ENCODE peak calls at places on chromosome 19, in ten cellular contexts. C is GM13976, X is type B pancreatic cell, J is AG09309, S is MCF 10A, W is activated B cell treated with CpG ODN at 0.5 μM for 24 hours, P is astrocyte of the spinal cord, H is CD14-positive monocyte, K is brain microvascular endothelial cell, A is hepatocyte. L is an unnamed sample.
A peak's percentile ranks its signal among the peaks of the same experiment; 100 is the strongest.

GRCh38 chr19:48630289-48631036 is 6.7 kb downstream of the DBP start:
- DNase-seq in C (no peak), H (peak; percentile 49), A (peak; percentile 89), S (no peak), K (peak; percentile 51), P (peak; percentile 60), W (no peak), X (no peak), J (no peak), L (no peak)

GRCh38 chr19:31470229-31470939 is 121.1 kb upstream of the TSHZ3 start:
- DNase-seq in H (no peak), S (no peak), A (no peak), J (no peak), W (no peak), X (peak; percentile 29), C (no peak), P (no peak), K (no peak), L (no peak)

GRCh38 chr19:10193666-10194499 is 870 bp downstream of the DNMT1 start:
- DNase-seq in H (no peak), J (no peak), S (peak; percentile 47), C (no peak), P (peak; percentile 41), K (peak; percentile 31), X (peak; percentile 72), A (peak; percentile 23), W (no peak), L (peak; percentile 38)

GRCh38 chr19:4730740-4731171 is 7.1 kb upstream of the DPP9 start:
- DNase-seq in C (peak; percentile 70), A (no peak), X (no peak), J (no peak), K (no peak), S (peak; percentile 39), P (no peak), H (no peak), W (peak; percentile 42), L (no peak)

GRCh38 chr19:54408627-54409026 is 6.6 kb upstream of the TTYH1 start:
- DNase-seq in H (no peak), S (no peak), A (no peak), C (no peak), K (no peak), P (no peak), W (no peak), X (no peak), J (no peak), L (no peak)

GRCh38 chr19:1102407-1103106 is 1.2 kb upstream of the GPX4 start:
- DNase-seq in X (no peak), S (peak; percentile 100), C (no peak), K (peak; percentile 96), J (peak; percentile 99), A (peak; percentile 89), P (peak; percentile 99), W (no peak), H (peak; percentile 74), L (no peak)

GRCh38 chr19:14515501-14516047 is 2.6 kb downstream of the DNAJB1 start:
- DNase-seq in X (no peak), W (no peak), P (no peak), H (no peak), C (no peak), K (no peak), A (no peak), S (no peak), J (no peak), L (no peak)

GRCh38 chr19:17281391-17282304 is at the start of gene ANKLE1:
- DNase-seq in K (no peak), P (no peak), X (no peak), C (peak; percentile 86), W (peak; percentile 69), S (no peak), H (peak; percentile 73), J (no peak), A (no peak), L (peak; percentile 52)

GRCh38 chr19:30096596-30097370 is 154.7 kb downstream of the URI1 start:
- DNase-seq in A (no peak), C (no peak), J (no peak), W (no peak), S (no peak), H (no peak), X (no peak), K (no peak), P (no peak), L (no peak)

GRCh38 chr19:16216744-16217670 is 19.3 kb downstream of the AP1M1 start:
- DNase-seq in C (no peak), H (peak; percentile 36), P (no peak), J (no peak), A (no peak), X (no peak), W (no peak), S (no peak), K (no peak), L (no peak)

GRCh38 chr19:12982648-12983047 is 12.6 kb upstream of the NFIX start:
- DNase-seq in C (no peak), A (no peak), K (no peak), W (no peak), H (no peak), P (no peak), S (no peak), X (no peak), J (no peak), L (no peak)

GRCh38 chr19:38765214-38765613 is 8.1 kb downstream of the LGALS7 start:
- DNase-seq in W (no peak), S (no peak), P (no peak), K (no peak), A (no peak), C (no peak), X (no peak), J (no peak), H (no peak), L (no peak)

DNA sequence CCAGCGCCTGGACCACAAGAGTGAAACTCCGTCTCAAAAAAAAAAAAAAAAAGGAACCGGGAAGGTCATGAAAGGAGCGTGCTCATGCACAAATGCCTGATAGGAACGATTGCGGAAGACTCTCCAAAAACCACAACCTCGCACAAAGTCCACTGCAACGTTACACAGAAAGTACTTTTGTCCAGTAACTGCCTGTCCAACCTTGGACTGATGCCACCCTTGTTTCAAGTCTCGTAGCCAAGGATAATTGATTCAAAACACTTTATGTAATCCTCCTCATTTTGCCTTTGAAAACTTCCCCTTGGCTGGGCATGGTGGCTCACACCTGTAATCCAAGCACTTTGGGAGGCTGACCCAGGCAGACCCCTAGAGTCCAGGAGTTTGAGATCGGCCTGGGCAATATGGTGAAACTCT is 13.7 kb downstream of the LGALS7 start:
- DNase-seq in W (no peak), A (peak; percentile 40), X (no peak), C (no peak), S (no peak), J (no peak), K (no peak), H (no peak), P (no peak), L (no peak)
- TF ChIP-seq CTCF in W (no peak), A (no peak), X (no peak), C (no peak), S (no peak), J (no peak), K (no peak), H (no peak), P (no peak), L (no peak)

DNA sequence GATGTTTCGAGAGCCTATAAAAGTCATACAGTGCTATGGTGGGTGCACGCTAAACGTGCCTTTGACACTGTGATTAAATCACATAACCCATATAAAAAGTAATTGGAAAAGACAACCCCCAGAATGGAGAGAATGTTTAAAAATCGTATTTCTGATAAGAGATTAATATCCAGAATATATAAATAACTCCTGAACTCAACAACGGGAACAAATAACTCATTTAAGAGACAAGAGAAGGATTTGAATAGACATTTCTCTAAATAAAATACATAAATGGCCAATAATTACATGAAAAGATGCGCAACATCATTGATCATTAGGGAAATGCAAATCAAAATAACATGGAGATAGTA is 37.0 kb upstream of the IGFL4 start:
- DNase-seq in W (no peak), X (no peak), S (no peak), K (no peak), P (no peak), C (no peak), H (no peak), J (no peak), A (no peak), L (no peak)
- TF ChIP-seq CTCF in W (no peak), X (peak; percentile 36), S (no peak), K (no peak), P (no peak), C (no peak), H (peak; percentile 4), J (no peak), A (no peak), L (peak; percentile 20)

DNA sequence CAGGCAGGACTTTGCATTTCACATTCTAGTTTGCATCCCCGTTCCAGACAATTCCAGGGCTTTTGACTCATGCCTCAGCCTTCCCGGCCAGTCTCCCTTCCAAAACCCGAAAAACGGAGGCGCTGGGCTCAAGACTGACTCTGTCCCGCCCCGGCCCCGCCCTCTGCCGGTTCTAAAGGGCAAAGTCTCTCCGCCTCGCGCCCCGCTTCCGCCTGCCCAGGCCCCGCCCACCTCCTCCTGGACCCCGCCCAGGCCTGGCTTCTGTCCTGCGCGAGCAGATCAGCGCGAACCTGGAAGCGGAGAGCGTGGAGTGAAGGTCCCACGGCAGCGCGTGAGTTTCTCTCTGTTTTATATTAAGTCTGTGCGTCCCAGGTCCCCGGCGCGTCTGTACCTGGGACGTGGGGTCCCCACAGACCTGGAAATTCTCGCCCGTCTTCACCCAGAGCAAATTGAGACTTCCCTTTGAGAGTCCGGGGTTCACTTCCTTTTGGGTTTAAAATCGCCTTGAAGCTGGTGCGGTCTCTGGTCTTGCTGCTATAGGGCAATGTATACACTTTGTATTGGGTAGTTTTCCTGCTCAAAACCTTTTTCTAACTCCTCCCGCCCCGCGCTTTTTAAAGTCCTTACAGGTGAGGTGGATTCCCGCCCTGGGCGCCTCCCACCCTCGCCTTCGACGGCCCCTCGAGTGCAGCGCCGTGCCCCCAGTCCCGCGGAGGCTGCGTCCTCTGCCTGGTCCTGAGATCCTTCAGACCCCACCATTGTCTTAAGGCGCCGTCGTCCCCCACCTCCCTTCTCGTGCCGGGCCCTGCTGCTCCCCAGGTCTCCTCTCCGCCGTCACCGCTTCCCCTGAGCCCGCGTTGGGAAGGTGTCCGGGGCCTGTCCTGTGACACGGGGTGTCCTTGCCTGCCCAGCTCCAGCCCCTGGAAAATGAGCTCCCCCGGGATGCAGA is 31.2 kb downstream of the ZNF701 start:
- DNase-seq in K (peak; percentile 81), A (peak; percentile 97), J (peak; percentile 48), W (peak; percentile 95), X (peak; percentile 96), S (peak; percentile 93), H (peak; percentile 87), C (peak; percentile 94), P (peak; percentile 90), L (peak; percentile 88)
- TF ChIP-seq CTCF in K (peak; percentile 54), A (peak; percentile 13), J (peak; percentile 30), W (no peak), X (peak; percentile 65), S (peak; percentile 34), H (peak; percentile 50), C (peak; percentile 27), P (peak; percentile 37), L (peak; percentile 24)

GRCh38 chr19:57748029-57748428 is 1.4 kb downstream of the ZNF776 start:
- DNase-seq in X (no peak), P (no peak), H (no peak), S (no peak), J (no peak), C (no peak), K (no peak), A (no peak), W (no peak), L (no peak)

GRCh38 chr19:57747472-57747807 is 825 bp downstream of the ZNF776 start:
- DNase-seq in P (no peak), X (no peak), W (no peak), A (no peak), C (no peak), K (no peak), H (no peak), J (no peak), S (no peak), L (no peak)

GRCh38 chr19:57746580-57747471 is at the start of gene ZNF776:
- DNase-seq in C (peak; percentile 92), H (peak; percentile 85), S (peak; percentile 95), J (peak; percentile 59), P (peak; percentile 92), K (peak; percentile 94), X (peak; percentile 73), W (peak; percentile 54), A (peak; percentile 93), L (peak; percentile 63)
- TF ChIP-seq CTCF in C (no peak), H (no peak), S (no peak), J (no peak), P (no peak), K (no peak), X (no peak), W (no peak), A (no peak), L (no peak)

L was measured in mesothelial cell of epicardium.